ENCODE peak calls at places on chromosome 20, in four cellular contexts. One of them, this sample, is unnamed.

GRCh38 chr20:64222851-64223525 is 32.6 kb upstream of the PCMTD2 start:
- DNase-seq in HepG2: no peak
- DNase-seq in K562: no peak
- DNase-seq in GM12878: no peak
- DNase-seq in this sample: no peak

GRCh38 chr20:50111120-50111828 is 1.7 kb downstream of the UBE2V1 start:
- DNase-seq in HepG2: no peak
- DNase-seq in K562: peak; percentile 51
- DNase-seq in GM12878: no peak
- DNase-seq in this sample: no peak

GRCh38 chr20:10521836-10522235 is 86.7 kb downstream of the SLX4IP start:
- DNase-seq in HepG2: no peak
- DNase-seq in K562: no peak
- DNase-seq in GM12878: no peak
- DNase-seq in this sample: no peak

GRCh38 chr20:41038149-41038877 is 9.7 kb downstream of the TOP1 start:
- DNase-seq in HepG2: peak; percentile 56
- DNase-seq in K562: no peak
- DNase-seq in GM12878: no peak
- DNase-seq in this sample: no peak

GRCh38 chr20:50488236-50488806 is 21.9 kb upstream of the PTPN1 start:
- DNase-seq in HepG2: no peak
- DNase-seq in K562: no peak
- DNase-seq in GM12878: no peak
- DNase-seq in this sample: no peak

GRCh38 chr20:14197097-14197496 is 140.3 kb downstream of the FLRT3 start:
- DNase-seq in HepG2: no peak
- DNase-seq in K562: no peak
- DNase-seq in GM12878: no peak
- DNase-seq in this sample: no peak

GRCh38 chr20:11060423-11061205 is 386.8 kb upstream of the JAG1 start:
- DNase-seq in HepG2: no peak
- DNase-seq in K562: no peak
- DNase-seq in GM12878: no peak
- DNase-seq in this sample: no peak

GRCh38 chr20:6008254-6008653 is 45.6 kb downstream of the LRRN4 start:
- DNase-seq in HepG2: peak; percentile 86
- DNase-seq in K562: no peak
- DNase-seq in GM12878: no peak
- DNase-seq in this sample: peak; percentile 78

GRCh38 chr20:9306521-9306920 is 207.9 kb upstream of the LAMP5 start:
- DNase-seq in HepG2: peak; percentile 30
- DNase-seq in K562: no peak
- DNase-seq in GM12878: no peak
- DNase-seq in this sample: peak; percentile 62

GRCh38 chr20:8646716-8647115 is 422.2 kb upstream of the PLCB4 start:
- DNase-seq in HepG2: no peak
- DNase-seq in K562: no peak
- DNase-seq in GM12878: no peak
- DNase-seq in this sample: no peak

GRCh38 chr20:8190043-8190880 is 58.2 kb downstream of the PLCB1 start:
- DNase-seq in HepG2: peak; percentile 91
- DNase-seq in K562: no peak
- DNase-seq in GM12878: no peak
- DNase-seq in this sample: no peak

GRCh38 chr20:11170565-11170964 is 496.8 kb upstream of the JAG1 start:
- DNase-seq in HepG2: no peak
- DNase-seq in K562: no peak
- DNase-seq in GM12878: no peak
- DNase-seq in this sample: no peak

GRCh38 chr20:34536798-34537394 is 20.7 kb downstream of the DYNLRB1 start:
- DNase-seq in HepG2: peak; percentile 41
- DNase-seq in K562: peak; percentile 44
- DNase-seq in GM12878: no peak
- DNase-seq in this sample: no peak

GRCh38 chr20:8303651-8304050 is 171.6 kb downstream of the PLCB1 start:
- DNase-seq in HepG2: no peak
- DNase-seq in K562: no peak
- DNase-seq in GM12878: no peak
- DNase-seq in this sample: no peak

GRCh38 chr20:23147964-23148720 is 62.0 kb upstream of the CD93 start:
- DNase-seq in HepG2: peak; percentile 90
- DNase-seq in K562: peak; percentile 77
- DNase-seq in GM12878: peak; percentile 74
- DNase-seq in this sample: peak; percentile 49

GRCh38 chr20:58392286-58392685 is 3.3 kb downstream of the VAPB start:
- DNase-seq in HepG2: no peak
- DNase-seq in K562: no peak
- DNase-seq in GM12878: no peak
- DNase-seq in this sample: no peak

GRCh38 chr20:47493175-47493953 is 8.3 kb upstream of the NCOA3 start:
- DNase-seq in HepG2: peak; percentile 93
- DNase-seq in K562: peak; percentile 69
- DNase-seq in GM12878: no peak
- DNase-seq in this sample: peak; percentile 37

GRCh38 chr20:23257106-23257761 is 93.4 kb upstream of the NXT1 start:
- DNase-seq in HepG2: no peak
- DNase-seq in K562: no peak
- DNase-seq in GM12878: no peak
- DNase-seq in this sample: no peak

GRCh38 chr20:58651823-58652605 is 931 bp downstream of the STX16 start:
- DNase-seq in HepG2: peak; percentile 54
- DNase-seq in K562: peak; percentile 89
- DNase-seq in GM12878: peak; percentile 61
- DNase-seq in this sample: peak; percentile 72

GRCh38 chr20:36312724-36313441 is 6.7 kb downstream of the DLGAP4 start:
- DNase-seq in HepG2: no peak
- DNase-seq in K562: no peak
- DNase-seq in GM12878: no peak
- DNase-seq in this sample: no peak

GRCh38 chr20:35311409-35311808 is 19.2 kb upstream of the FAM83C start:
- DNase-seq in HepG2: no peak
- DNase-seq in K562: peak; percentile 37
- DNase-seq in GM12878: no peak
- DNase-seq in this sample: no peak

GRCh38 chr20:58361549-58361948 is 27.5 kb upstream of the VAPB start:
- DNase-seq in HepG2: no peak
- DNase-seq in K562: no peak
- DNase-seq in GM12878: no peak
- DNase-seq in this sample: no peak

GRCh38 chr20:47113362-47114118 is 218.9 kb downstream of the EYA2 start:
- DNase-seq in HepG2: peak; percentile 16
- DNase-seq in K562: no peak
- DNase-seq in GM12878: no peak
- DNase-seq in this sample: no peak

GRCh38 chr20:36604952-36605308 is 649 bp upstream of the RAB5IF start:
- DNase-seq in HepG2: no peak
- DNase-seq in K562: peak; percentile 24
- DNase-seq in GM12878: peak; percentile 81
- DNase-seq in this sample: no peak

GRCh38 chr20:62707981-62708521 is 585 bp upstream of the NTSR1 start:
- DNase-seq in HepG2: no peak
- DNase-seq in K562: no peak
- DNase-seq in GM12878: no peak
- DNase-seq in this sample: peak; percentile 44
- TF ChIP-seq CHD4 in HepG2: no peak
- TF ChIP-seq CHD4 in K562: no peak
- TF ChIP-seq CHD4 in GM12878: no peak
- TF ChIP-seq CHD4 in this sample: no peak

DNA sequence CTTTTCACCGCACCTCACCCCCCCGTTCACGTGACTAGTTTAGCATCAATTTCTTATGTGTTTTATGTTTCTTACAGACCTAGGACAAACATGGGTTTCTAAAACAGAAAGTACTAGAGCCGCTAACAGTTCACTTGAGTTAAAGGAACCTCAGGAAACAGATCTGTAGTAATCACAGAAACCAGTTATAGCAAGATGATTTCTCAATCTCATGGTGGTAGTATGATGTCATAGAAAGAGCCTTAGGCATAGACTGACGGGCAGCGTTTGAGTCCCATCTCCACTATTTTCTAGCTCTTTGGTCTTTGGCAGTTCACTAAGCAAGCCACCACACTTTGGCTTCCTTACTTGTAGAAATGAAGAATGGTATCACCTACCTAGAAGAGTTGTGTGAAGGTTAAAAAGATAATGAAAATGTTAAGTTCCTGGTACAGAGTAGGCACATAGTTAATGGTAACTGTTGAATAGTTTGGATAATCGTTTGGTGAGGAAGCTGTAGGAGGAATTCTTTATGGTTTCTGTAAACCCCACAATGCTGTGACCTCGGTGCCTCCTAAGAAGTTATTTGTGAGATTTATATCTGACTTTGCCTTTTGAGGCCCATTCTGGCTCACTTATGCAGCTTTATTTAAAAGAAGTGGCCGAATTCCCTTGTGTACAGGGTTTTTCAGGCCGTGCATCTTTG is 21.3 kb downstream of the CTNNBL1 start:
- DNase-seq in HepG2: no peak
- DNase-seq in K562: no peak
- DNase-seq in GM12878: no peak
- DNase-seq in this sample: no peak
- TF ChIP-seq USF2 in HepG2: no peak
- TF ChIP-seq USF2 in K562: no peak
- TF ChIP-seq USF2 in GM12878: no peak
- TF ChIP-seq USF2 in this sample: no peak

DNA sequence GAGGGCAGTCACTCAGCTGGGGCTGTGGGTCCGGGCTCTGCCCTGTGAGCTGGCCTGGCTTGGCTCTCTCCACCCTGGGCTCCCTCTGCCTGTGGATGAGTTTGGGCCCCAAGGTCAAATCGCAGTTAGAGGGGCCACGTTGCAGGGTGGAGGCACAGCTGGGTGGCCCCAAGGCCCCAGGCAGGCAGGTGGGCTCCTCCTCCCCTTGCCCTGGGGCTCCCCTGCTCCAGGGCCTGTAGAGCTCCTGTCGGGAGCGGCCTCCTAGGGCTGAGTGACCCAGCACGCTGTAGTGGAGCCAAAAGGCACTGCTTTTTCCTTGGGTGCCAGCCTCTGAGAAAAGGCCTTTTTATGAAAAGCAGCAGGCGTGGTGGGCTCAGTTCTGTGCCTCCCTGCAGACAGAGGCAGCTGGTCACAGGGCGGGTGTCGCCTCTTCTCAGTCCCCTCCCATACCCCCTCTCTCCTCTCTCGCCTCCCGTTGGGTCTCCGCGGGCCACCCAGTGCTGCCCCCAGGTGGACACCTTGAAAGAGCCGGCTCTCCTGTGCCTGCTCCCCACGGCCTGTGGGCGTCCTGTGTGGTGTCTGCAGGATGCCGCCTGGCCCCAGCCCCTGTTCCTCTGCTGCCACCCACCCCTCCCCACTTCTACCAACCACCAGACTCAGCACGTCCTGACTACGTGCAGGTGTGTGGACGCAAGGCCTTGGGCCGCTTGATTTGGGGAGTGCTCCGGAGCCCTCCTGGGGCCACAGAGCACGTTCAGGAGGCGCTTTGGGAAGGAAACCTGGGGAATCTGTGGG is 13.2 kb downstream of the SS18L1 start:
- DNase-seq in HepG2: peak; percentile 78
- DNase-seq in K562: peak; percentile 84
- DNase-seq in GM12878: no peak
- DNase-seq in this sample: peak; percentile 78
- TF ChIP-seq CHD4 in HepG2: no peak
- TF ChIP-seq CHD4 in K562: no peak
- TF ChIP-seq CHD4 in GM12878: no peak
- TF ChIP-seq CHD4 in this sample: no peak

DNA sequence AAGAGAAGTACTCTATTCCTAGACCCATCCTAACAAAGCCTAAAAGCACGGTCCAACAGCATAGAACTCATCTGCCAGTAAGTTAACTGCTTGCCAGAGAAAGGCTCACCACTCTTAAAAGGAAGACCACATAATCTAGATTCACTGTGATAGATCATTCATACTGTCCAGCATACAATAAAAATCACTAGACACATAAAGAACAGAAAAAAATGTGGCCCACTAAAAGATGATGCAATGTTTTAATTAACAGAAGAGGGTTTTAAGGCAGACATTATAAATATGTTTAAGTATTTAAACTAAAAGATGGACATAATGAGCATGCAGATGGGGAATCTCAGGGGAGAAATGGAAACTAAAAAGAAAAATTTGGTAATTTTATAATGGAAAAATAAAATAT is 157.5 kb upstream of the CDH4 start:
- DNase-seq in HepG2: no peak
- DNase-seq in K562: no peak
- DNase-seq in GM12878: no peak
- DNase-seq in this sample: no peak
- TF ChIP-seq USF2 in HepG2: no peak
- TF ChIP-seq USF2 in K562: no peak
- TF ChIP-seq USF2 in GM12878: no peak
- TF ChIP-seq USF2 in this sample: no peak

GRCh38 chr20:24981750-24982149 is 10.8 kb downstream of the APMAP start:
- DNase-seq in HepG2: no peak
- DNase-seq in K562: no peak
- DNase-seq in GM12878: no peak
- DNase-seq in this sample: no peak
- TF ChIP-seq CHD4 in HepG2: no peak
- TF ChIP-seq CHD4 in K562: no peak
- TF ChIP-seq CHD4 in GM12878: no peak
- TF ChIP-seq CHD4 in this sample: no peak

GRCh38 chr20:57040461-57040860 is 226.0 kb downstream of the BMP7 start:
- DNase-seq in HepG2: no peak
- DNase-seq in K562: no peak
- DNase-seq in GM12878: no peak
- DNase-seq in this sample: no peak

GRCh38 chr20:57033994-57034393 is 232.4 kb downstream of the BMP7 start:
- DNase-seq in HepG2: no peak
- DNase-seq in K562: no peak
- DNase-seq in GM12878: no peak
- DNase-seq in this sample: no peak

GRCh38 chr20:57038608-57039440 is 227.6 kb downstream of the BMP7 start:
- DNase-seq in HepG2: no peak
- DNase-seq in K562: no peak
- DNase-seq in GM12878: no peak
- DNase-seq in this sample: no peak

GRCh38 chr20:57040924-57041323 is 225.5 kb downstream of the BMP7 start:
- DNase-seq in HepG2: no peak
- DNase-seq in K562: no peak
- DNase-seq in GM12878: no peak
- DNase-seq in this sample: no peak

GRCh38 chr20:57037689-57038088 is 228.8 kb downstream of the BMP7 start:
- DNase-seq in HepG2: no peak
- DNase-seq in K562: no peak
- DNase-seq in GM12878: no peak
- DNase-seq in this sample: no peak
- TF ChIP-seq USF2 in HepG2: no peak
- TF ChIP-seq USF2 in K562: no peak
- TF ChIP-seq USF2 in GM12878: no peak
- TF ChIP-seq USF2 in this sample: no peak

DNA sequence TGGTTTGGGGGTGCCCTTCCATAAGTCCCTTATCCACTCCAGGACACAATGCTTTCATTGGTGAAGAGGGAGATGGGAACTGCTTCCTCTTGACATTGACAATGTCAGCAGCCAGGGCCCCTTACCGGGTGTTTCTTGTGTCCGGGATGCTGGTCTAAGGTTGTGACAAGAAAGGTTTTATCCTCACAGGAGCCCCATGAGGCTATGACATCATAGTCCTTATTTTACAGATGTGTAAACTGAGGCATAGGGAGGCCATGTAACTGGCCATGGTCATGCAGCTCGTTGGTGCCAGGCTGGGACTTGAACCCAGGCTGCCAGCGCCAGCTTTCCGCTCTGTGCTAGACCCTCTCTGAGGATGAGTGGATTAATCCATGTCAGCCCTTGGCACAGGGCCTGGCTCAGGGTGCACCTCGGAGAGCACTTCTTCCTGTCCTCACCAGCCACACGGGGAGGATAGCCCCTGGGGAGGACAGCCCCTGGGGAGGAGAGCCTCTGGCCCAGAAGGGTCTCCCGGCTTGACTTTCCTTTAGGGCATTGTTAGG is 157.3 kb downstream of the SYCP2 start:
- DNase-seq in HepG2: no peak
- DNase-seq in K562: no peak
- DNase-seq in GM12878: no peak
- DNase-seq in this sample: no peak
- TF ChIP-seq CHD4 in HepG2: no peak
- TF ChIP-seq CHD4 in K562: no peak
- TF ChIP-seq CHD4 in GM12878: no peak
- TF ChIP-seq CHD4 in this sample: no peak

This sample was measured in A549.